ENCODE peak calls at places on chromosomes 7 and 10, in eight cellular contexts. One of them, this sample, is unnamed.

GRCh38 chr10:36280886-36281499 is 638.9 kb upstream of the FZD8 start:
- DNase-seq in PC-9: no peak
- DNase-seq in HFFc6: no peak
- DNase-seq in GM13976: no peak
- DNase-seq in mesothelial cell of epicardium: no peak
- DNase-seq in tibial nerve: no peak
- DNase-seq in prostate gland: no peak
- DNase-seq in HCT116: no peak
- DNase-seq in this sample: no peak

GRCh38 chr10:98516352-98516751 is 69.6 kb upstream of the HPS1 start:
- DNase-seq in HCT116: no peak
- DNase-seq in prostate gland: no peak
- DNase-seq in GM13976: no peak
- DNase-seq in tibial nerve: no peak
- DNase-seq in PC-9: no peak
- DNase-seq in HFFc6: peak
- DNase-seq in mesothelial cell of epicardium: no peak
- DNase-seq in this sample: no peak

GRCh38 chr7:76318488-76319353 is 16.2 kb downstream of the HSPB1 start:
- DNase-seq in HFFc6: peak
- DNase-seq in mesothelial cell of epicardium: no peak
- DNase-seq in HCT116: no peak
- DNase-seq in GM13976: peak
- DNase-seq in PC-9: peak
- DNase-seq in tibial nerve: peak
- DNase-seq in prostate gland: peak
- DNase-seq in this sample: peak

GRCh38 chr7:2863461-2864066 is 19.5 kb upstream of the GNA12 start:
- DNase-seq in prostate gland: no peak
- DNase-seq in GM13976: peak
- DNase-seq in PC-9: peak
- DNase-seq in HCT116: peak
- DNase-seq in mesothelial cell of epicardium: no peak
- DNase-seq in tibial nerve: peak
- DNase-seq in HFFc6: peak
- DNase-seq in this sample: peak

GRCh38 chr10:2284071-2284470 is 546.7 kb upstream of the ADARB2 start:
- DNase-seq in tibial nerve: no peak
- DNase-seq in GM13976: no peak
- DNase-seq in mesothelial cell of epicardium: no peak
- DNase-seq in HFFc6: no peak
- DNase-seq in PC-9: no peak
- DNase-seq in prostate gland: no peak
- DNase-seq in HCT116: no peak
- DNase-seq in this sample: no peak

GRCh38 chr10:6200588-6201510 is 1.9 kb upstream of the PFKFB3 start:
- DNase-seq in mesothelial cell of epicardium: no peak
- DNase-seq in tibial nerve: no peak
- DNase-seq in prostate gland: peak
- DNase-seq in HCT116: no peak
- DNase-seq in HFFc6: no peak
- DNase-seq in GM13976: peak
- DNase-seq in PC-9: peak
- DNase-seq in this sample: no peak

GRCh38 chr7:134885967-134886352 is 100.3 kb upstream of the AGBL3 start:
- DNase-seq in mesothelial cell of epicardium: no peak
- DNase-seq in tibial nerve: no peak
- DNase-seq in prostate gland: no peak
- DNase-seq in HFFc6: peak
- DNase-seq in PC-9: no peak
- DNase-seq in HCT116: no peak
- DNase-seq in GM13976: no peak
- DNase-seq in this sample: no peak

GRCh38 chr7:45589061-45589460 is 14.9 kb downstream of the ADCY1 start:
- DNase-seq in HFFc6: no peak
- DNase-seq in PC-9: no peak
- DNase-seq in prostate gland: no peak
- DNase-seq in mesothelial cell of epicardium: no peak
- DNase-seq in GM13976: no peak
- DNase-seq in HCT116: no peak
- DNase-seq in tibial nerve: no peak
- DNase-seq in this sample: no peak

GRCh38 chr7:131653418-131654248 is 97.2 kb upstream of the PODXL start:
- DNase-seq in mesothelial cell of epicardium: no peak
- DNase-seq in GM13976: no peak
- DNase-seq in prostate gland: no peak
- DNase-seq in HCT116: no peak
- DNase-seq in HFFc6: peak
- DNase-seq in PC-9: peak
- DNase-seq in tibial nerve: no peak
- DNase-seq in this sample: no peak

GRCh38 chr7:19690736-19691135 is 18.1 kb downstream of the POLR1F start:
- DNase-seq in HFFc6: peak
- DNase-seq in HCT116: no peak
- DNase-seq in prostate gland: no peak
- DNase-seq in GM13976: no peak
- DNase-seq in tibial nerve: no peak
- DNase-seq in PC-9: no peak
- DNase-seq in mesothelial cell of epicardium: no peak
- DNase-seq in this sample: no peak

GRCh38 chr7:115070311-115070710 is 148.4 kb downstream of the MDFIC start:
- DNase-seq in prostate gland: no peak
- DNase-seq in HCT116: no peak
- DNase-seq in tibial nerve: no peak
- DNase-seq in GM13976: no peak
- DNase-seq in mesothelial cell of epicardium: no peak
- DNase-seq in PC-9: no peak
- DNase-seq in HFFc6: no peak
- DNase-seq in this sample: no peak

GRCh38 chr7:93551063-93551895 is 23.2 kb downstream of the CALCR start:
- DNase-seq in mesothelial cell of epicardium: no peak
- DNase-seq in HFFc6: peak
- DNase-seq in HCT116: peak
- DNase-seq in prostate gland: no peak
- DNase-seq in tibial nerve: no peak
- DNase-seq in PC-9: peak
- DNase-seq in GM13976: no peak
- DNase-seq in this sample: no peak

GRCh38 chr10:6195376-6195775 is 7.4 kb upstream of the PFKFB3 start:
- DNase-seq in tibial nerve: no peak
- DNase-seq in HFFc6: no peak
- DNase-seq in GM13976: no peak
- DNase-seq in prostate gland: no peak
- DNase-seq in PC-9: no peak
- DNase-seq in mesothelial cell of epicardium: no peak
- DNase-seq in HCT116: no peak
- DNase-seq in this sample: no peak

GRCh38 chr10:3763852-3764625 is 21.0 kb downstream of the KLF6 start:
- DNase-seq in HCT116: no peak
- DNase-seq in tibial nerve: no peak
- DNase-seq in GM13976: no peak
- DNase-seq in PC-9: peak
- DNase-seq in prostate gland: no peak
- DNase-seq in HFFc6: peak
- DNase-seq in mesothelial cell of epicardium: no peak
- DNase-seq in this sample: no peak

GRCh38 chr7:106176414-106177294 is 64.5 kb upstream of the SYPL1 start:
- DNase-seq in HFFc6: peak
- DNase-seq in prostate gland: peak
- DNase-seq in tibial nerve: peak
- DNase-seq in mesothelial cell of epicardium: peak
- DNase-seq in HCT116: peak
- DNase-seq in PC-9: peak
- DNase-seq in GM13976: peak
- DNase-seq in this sample: peak

GRCh38 chr10:1109795-1110673 is 53.8 kb downstream of the WDR37 start:
- DNase-seq in PC-9: peak
- DNase-seq in prostate gland: peak
- DNase-seq in mesothelial cell of epicardium: peak
- DNase-seq in HFFc6: peak
- DNase-seq in GM13976: peak
- DNase-seq in HCT116: peak
- DNase-seq in tibial nerve: no peak
- DNase-seq in this sample: no peak

GRCh38 chr7:149714910-149715471 is 58.4 kb downstream of the ZNF467 start:
- DNase-seq in GM13976: no peak
- DNase-seq in PC-9: no peak
- DNase-seq in HCT116: no peak
- DNase-seq in tibial nerve: no peak
- DNase-seq in HFFc6: no peak
- DNase-seq in prostate gland: peak
- DNase-seq in mesothelial cell of epicardium: no peak
- DNase-seq in this sample: no peak

DNA sequence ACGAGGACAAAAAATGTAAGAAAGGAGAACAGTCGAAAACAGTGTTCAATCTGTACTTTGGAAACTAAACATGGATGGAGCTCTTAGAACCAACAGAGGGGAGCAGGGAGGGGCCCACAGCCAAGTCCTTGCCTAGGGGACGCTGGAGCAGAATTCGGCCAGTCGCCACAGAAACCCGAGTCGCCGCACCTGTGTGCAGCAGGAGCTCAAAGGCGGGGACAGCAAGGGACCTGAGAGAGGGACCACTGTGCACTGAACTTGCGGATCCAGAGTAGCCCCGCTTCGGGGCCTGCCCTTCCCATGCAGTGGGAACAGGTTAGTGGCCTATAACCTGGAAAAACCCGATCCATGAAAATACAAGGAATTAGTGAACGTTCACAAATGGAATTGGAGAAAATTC is 68.1 kb downstream of the SEC61G start:
- DNase-seq in HFFc6: no peak
- DNase-seq in tibial nerve: no peak
- DNase-seq in PC-9: no peak
- DNase-seq in GM13976: no peak
- DNase-seq in HCT116: no peak
- DNase-seq in mesothelial cell of epicardium: no peak
- DNase-seq in prostate gland: no peak
- DNase-seq in this sample: no peak
- TF ChIP-seq CTCF in HFFc6: no peak
- TF ChIP-seq CTCF in tibial nerve: no peak
- TF ChIP-seq CTCF in PC-9: no peak
- TF ChIP-seq CTCF in GM13976: no peak
- TF ChIP-seq CTCF in HCT116: no peak
- TF ChIP-seq CTCF in mesothelial cell of epicardium: no peak
- TF ChIP-seq CTCF in prostate gland: no peak
- TF ChIP-seq CTCF in this sample: no peak

GRCh38 chr7:1619152-1620079 is 49.6 kb upstream of the PSMG3 start:
- DNase-seq in GM13976: no peak
- DNase-seq in tibial nerve: no peak
- DNase-seq in mesothelial cell of epicardium: no peak
- DNase-seq in prostate gland: no peak
- DNase-seq in PC-9: no peak
- DNase-seq in HFFc6: no peak
- DNase-seq in HCT116: no peak
- DNase-seq in this sample: no peak
- TF ChIP-seq CTCF in GM13976: no peak
- TF ChIP-seq CTCF in tibial nerve: no peak
- TF ChIP-seq CTCF in mesothelial cell of epicardium: no peak
- TF ChIP-seq CTCF in prostate gland: no peak
- TF ChIP-seq CTCF in PC-9: no peak
- TF ChIP-seq CTCF in HFFc6: no peak
- TF ChIP-seq CTCF in HCT116: no peak
- TF ChIP-seq CTCF in this sample: no peak

DNA sequence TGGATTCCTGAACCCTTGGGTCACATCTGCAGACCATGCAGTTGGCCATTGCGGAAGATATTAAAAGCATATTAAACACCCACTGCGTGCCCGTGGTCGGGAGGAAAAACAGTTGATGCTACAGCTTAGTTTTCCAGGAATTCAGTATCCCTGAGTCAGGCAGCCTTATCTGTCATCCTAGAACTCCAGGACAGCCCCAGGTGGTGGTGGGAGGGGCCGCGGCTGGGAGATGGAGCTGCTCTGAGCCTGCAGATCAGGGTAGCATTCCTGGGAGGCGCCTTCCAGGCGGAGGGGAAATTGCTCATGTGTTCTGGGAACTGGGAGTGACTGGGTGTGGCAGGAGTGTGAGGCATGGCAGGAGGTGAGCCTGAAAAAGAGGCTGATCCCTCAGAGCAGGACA is 222.9 kb upstream of the SH2B2 start:
- DNase-seq in HFFc6: peak
- DNase-seq in tibial nerve: no peak
- DNase-seq in prostate gland: no peak
- DNase-seq in PC-9: peak
- DNase-seq in GM13976: no peak
- DNase-seq in mesothelial cell of epicardium: peak
- DNase-seq in HCT116: peak
- DNase-seq in this sample: no peak
- TF ChIP-seq CTCF in HFFc6: no peak
- TF ChIP-seq CTCF in tibial nerve: no peak
- TF ChIP-seq CTCF in prostate gland: no peak
- TF ChIP-seq CTCF in PC-9: no peak
- TF ChIP-seq CTCF in GM13976: no peak
- TF ChIP-seq CTCF in mesothelial cell of epicardium: no peak
- TF ChIP-seq CTCF in HCT116: no peak
- TF ChIP-seq CTCF in this sample: no peak

GRCh38 chr10:60413306-60414012 is 23.8 kb upstream of the ANK3 start:
- DNase-seq in prostate gland: no peak
- DNase-seq in HCT116: no peak
- DNase-seq in HFFc6: no peak
- DNase-seq in GM13976: no peak
- DNase-seq in PC-9: peak
- DNase-seq in mesothelial cell of epicardium: no peak
- DNase-seq in tibial nerve: no peak
- DNase-seq in this sample: no peak

GRCh38 chr10:60417024-60417423 is 27.3 kb upstream of the ANK3 start:
- DNase-seq in tibial nerve: no peak
- DNase-seq in HFFc6: no peak
- DNase-seq in HCT116: no peak
- DNase-seq in prostate gland: no peak
- DNase-seq in mesothelial cell of epicardium: no peak
- DNase-seq in PC-9: no peak
- DNase-seq in GM13976: no peak
- DNase-seq in this sample: no peak

GRCh38 chr10:60410970-60411369 is 21.3 kb upstream of the ANK3 start:
- DNase-seq in GM13976: no peak
- DNase-seq in PC-9: no peak
- DNase-seq in mesothelial cell of epicardium: no peak
- DNase-seq in HCT116: no peak
- DNase-seq in prostate gland: no peak
- DNase-seq in tibial nerve: no peak
- DNase-seq in HFFc6: no peak
- DNase-seq in this sample: no peak

GRCh38 chr10:60414877-60415585 is 25.4 kb upstream of the ANK3 start:
- DNase-seq in HCT116: no peak
- DNase-seq in mesothelial cell of epicardium: peak
- DNase-seq in tibial nerve: no peak
- DNase-seq in HFFc6: peak
- DNase-seq in prostate gland: no peak
- DNase-seq in PC-9: peak
- DNase-seq in GM13976: no peak
- DNase-seq in this sample: no peak

DNA sequence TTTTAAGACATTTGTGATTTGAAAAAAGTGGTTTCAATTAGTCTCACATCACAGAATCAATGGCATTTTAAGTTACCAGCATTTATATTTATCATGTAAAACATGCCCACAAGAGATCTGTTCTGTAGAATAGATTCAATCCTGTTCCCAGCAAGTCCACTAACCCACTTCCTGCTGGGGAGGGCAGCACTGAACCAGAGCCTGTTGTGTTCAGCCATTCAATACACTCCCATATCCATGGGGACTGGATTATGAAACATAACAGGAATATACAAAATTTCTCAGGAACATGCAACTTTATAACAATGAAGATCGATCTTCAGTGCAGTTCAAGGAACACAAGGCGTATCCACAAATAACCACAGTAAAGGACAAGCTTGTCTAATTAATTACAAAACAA is 24.4 kb upstream of the ANK3 start:
- DNase-seq in mesothelial cell of epicardium: no peak
- DNase-seq in HFFc6: no peak
- DNase-seq in tibial nerve: no peak
- DNase-seq in prostate gland: no peak
- DNase-seq in PC-9: no peak
- DNase-seq in HCT116: no peak
- DNase-seq in GM13976: no peak
- DNase-seq in this sample: no peak
- TF ChIP-seq CTCF in mesothelial cell of epicardium: no peak
- TF ChIP-seq CTCF in HFFc6: no peak
- TF ChIP-seq CTCF in tibial nerve: no peak
- TF ChIP-seq CTCF in prostate gland: no peak
- TF ChIP-seq CTCF in PC-9: no peak
- TF ChIP-seq CTCF in HCT116: no peak
- TF ChIP-seq CTCF in GM13976: no peak
- TF ChIP-seq CTCF in this sample: no peak